ENCODE peak calls at places on chromosomes 7 and 10, in nine cellular contexts. R is fibroblast of pulmonary artery; G is H7; Q is CD8-positive, alpha-beta T cell; L is AG04450; A is pancreas; K is NCI-H82; Y is nucleus accumbens; F is stimulated activated CD8-positive, alpha-beta memory T cell treated with anti-CD3 and anti-CD28 coated beads, Interleukin-2, amount 100 ng/mL, for 1 hour. N is an unnamed sample.

GRCh38 chr10:63133787-63134557 is 844 bp downstream of the NRBF2 start:
- DNase-seq in F (no peak), L (no peak), Y (no peak), R (peak), A (no peak), Q (no peak), G (no peak), K (no peak), N (no peak)

GRCh38 chr10:16996530-16996964 is 133.1 kb downstream of the CUBN start:
- DNase-seq in A (no peak), Y (no peak), K (no peak), R (peak), L (no peak), F (no peak), Q (no peak), G (no peak), N (no peak)

GRCh38 chr10:51137741-51138529 is 63.6 kb downstream of the PRKG1 start:
- DNase-seq in F (no peak), L (no peak), Q (no peak), G (no peak), A (no peak), Y (no peak), R (peak), K (no peak), N (no peak)

GRCh38 chr10:132514841-132515521 is 22.6 kb upstream of the INPP5A start:
- DNase-seq in K (no peak), G (peak), Y (no peak), A (peak), L (no peak), Q (no peak), R (no peak), F (no peak), N (no peak)

GRCh38 chr7:109772161-109772560 is 1202.5 kb downstream of the DNAJB9 start:
- DNase-seq in A (no peak), R (no peak), F (no peak), L (no peak), G (no peak), K (peak), Q (no peak), Y (no peak), N (no peak)

GRCh38 chr10:60286436-60287023 is 103.1 kb downstream of the ANK3 start:
- DNase-seq in Y (no peak), K (peak), R (no peak), G (no peak), Q (no peak), L (no peak), A (no peak), F (no peak), N (no peak)

GRCh38 chr10:80284522-80284921 is 4.9 kb downstream of the MAT1A start:
- DNase-seq in G (no peak), F (no peak), A (no peak), Y (no peak), K (no peak), R (no peak), L (no peak), Q (no peak), N (no peak)

GRCh38 chr7:150633926-150634325 is 1.7 kb upstream of the GIMAP6 start:
- DNase-seq in K (no peak), A (no peak), R (no peak), Y (no peak), F (no peak), Q (no peak), L (no peak), G (no peak), N (no peak)

GRCh38 chr10:86261933-86262665 is 104.5 kb downstream of the GRID1 start:
- DNase-seq in A (no peak), K (peak), F (no peak), R (no peak), Y (peak), Q (peak), L (no peak), G (peak), N (peak)

GRCh38 chr7:140623995-140624902 is 16.4 kb downstream of the DENND2A start:
- DNase-seq in G (no peak), K (peak), Q (no peak), F (no peak), A (no peak), R (peak), Y (no peak), L (no peak), N (no peak)

GRCh38 chr7:77457779-77458178 is 41.6 kb upstream of the GSAP start:
- DNase-seq in A (no peak), K (peak), R (no peak), Q (no peak), Y (no peak), G (no peak), L (no peak), F (no peak), N (no peak)

GRCh38 chr10:125521721-125522680 is 161.0 kb downstream of the TEX36 start:
- DNase-seq in K (peak), A (no peak), G (peak), F (no peak), Q (no peak), Y (no peak), R (no peak), L (no peak), N (peak)

GRCh38 chr7:142587578-142588191 is 161.6 kb upstream of the PRSS1 start:
- DNase-seq in L (no peak), A (no peak), K (peak), R (peak), Y (no peak), Q (no peak), F (no peak), G (peak), N (no peak)

GRCh38 chr7:46129831-46130230 is 208.8 kb upstream of the IGFBP3 start:
- DNase-seq in R (peak), F (no peak), A (no peak), Y (no peak), K (peak), Q (no peak), L (no peak), G (no peak), N (no peak)

GRCh38 chr10:12543589-12543988 is 194.2 kb downstream of the CAMK1D start:
- DNase-seq in A (no peak), R (no peak), Q (no peak), L (no peak), F (no peak), G (peak), K (no peak), Y (no peak), N (no peak)

GRCh38 chr10:124598773-124599587 is 137.4 kb downstream of the LHPP start:
- DNase-seq in Q (no peak), A (no peak), Y (no peak), K (no peak), F (no peak), G (peak), R (no peak), L (no peak), N (no peak)

GRCh38 chr10:99682752-99683151 is 23.4 kb downstream of the ENTPD7 start:
- DNase-seq in L (no peak), Y (no peak), Q (no peak), K (no peak), A (no peak), F (no peak), R (peak), G (peak), N (no peak)

GRCh38 chr7:55020481-55020871 is 1.7 kb downstream of the EGFR start:
- DNase-seq in Q (no peak), K (no peak), R (peak), Y (no peak), L (no peak), F (no peak), A (peak), G (peak), N (no peak)

GRCh38 chr7:143299346-143299745 is 11.2 kb downstream of the CASP2 start:
- DNase-seq in A (no peak), R (no peak), F (no peak), Q (no peak), L (no peak), G (no peak), K (no peak), Y (no peak), N (no peak)

GRCh38 chr7:150357771-150358427 is 10.7 kb upstream of the REPIN1 start:
- DNase-seq in R (no peak), Y (no peak), G (peak), F (no peak), Q (no peak), L (no peak), A (no peak), K (peak), N (no peak)

GRCh38 chr7:36032362-36032818 is 120.7 kb upstream of the EEPD1 start:
- DNase-seq in Y (no peak), F (no peak), L (no peak), A (no peak), G (no peak), Q (no peak), K (no peak), R (no peak), N (no peak)

GRCh38 chr10:122336332-122336731 is 38.2 kb upstream of the PLEKHA1 start:
- DNase-seq in L (no peak), G (no peak), Y (no peak), A (no peak), R (no peak), Q (no peak), K (no peak), F (no peak), N (no peak)

GRCh38 chr10:97050205-97050745 is 135.5 kb downstream of the SLIT1 start:
- DNase-seq in G (no peak), Q (no peak), Y (no peak), R (no peak), L (no peak), F (no peak), A (peak), K (no peak), N (no peak)

GRCh38 chr10:62992145-62992721 is 140.9 kb upstream of the NRBF2 start:
- DNase-seq in R (peak), K (no peak), F (no peak), L (no peak), Q (no peak), G (no peak), Y (peak), A (no peak), N (no peak)

GRCh38 chr10:61164458-61165160 is 220.6 kb upstream of the RHOBTB1 start:
- DNase-seq in L (no peak), A (peak), Y (no peak), F (no peak), G (peak), Q (no peak), R (peak), K (no peak), N (no peak)

GRCh38 chr10:98675902-98676301 is 229.2 kb upstream of the HPS1 start:
- DNase-seq in Q (no peak), K (no peak), L (no peak), R (no peak), F (no peak), Y (no peak), A (no peak), G (no peak), N (no peak)